ENCODE peak calls at places on chromosomes 12 and 14, in five cellular contexts. One of them, this sample, is unnamed.

GRCh38 chr12:96322720-96323119 is 77.5 kb downstream of the CDK17 start:
- DNase-seq in HepG2: no peak
- DNase-seq in K562: no peak
- DNase-seq in GM12878: no peak
- DNase-seq in GM23338: no peak
- DNase-seq in this sample: no peak

GRCh38 chr12:49225551-49226166 is 36.8 kb upstream of the TUBA1A start:
- DNase-seq in K562: no peak
- DNase-seq in GM23338: peak; percentile 23
- DNase-seq in GM12878: no peak
- DNase-seq in HepG2: no peak
- DNase-seq in this sample: no peak

GRCh38 chr12:132153501-132154340 is 9.5 kb downstream of the NOC4L start:
- DNase-seq in K562: peak; percentile 71
- DNase-seq in GM12878: peak; percentile 8
- DNase-seq in HepG2: peak; percentile 63
- DNase-seq in GM23338: peak; percentile 93
- DNase-seq in this sample: no peak

GRCh38 chr14:106268013-106268727 is 741.8 kb downstream of the TMEM121 start:
- DNase-seq in HepG2: no peak
- DNase-seq in K562: peak; percentile 37
- DNase-seq in GM12878: no peak
- DNase-seq in GM23338: no peak
- DNase-seq in this sample: no peak

GRCh38 chr12:727321-727720 is 25.1 kb upstream of the WNK1 start:
- DNase-seq in HepG2: no peak
- DNase-seq in K562: no peak
- DNase-seq in GM12878: no peak
- DNase-seq in GM23338: no peak
- DNase-seq in this sample: no peak

GRCh38 chr14:70804556-70805162 is 4.7 kb downstream of the MAP3K9 start:
- DNase-seq in K562: no peak
- DNase-seq in GM23338: peak; percentile 57
- DNase-seq in GM12878: no peak
- DNase-seq in HepG2: no peak
- DNase-seq in this sample: no peak

GRCh38 chr12:96710127-96710745 is 196.8 kb upstream of the NEDD1 start:
- DNase-seq in HepG2: no peak
- DNase-seq in K562: no peak
- DNase-seq in GM23338: peak; percentile 67
- DNase-seq in GM12878: no peak
- DNase-seq in this sample: no peak

GRCh38 chr12:24903305-24904088 is 45.4 kb downstream of the BCAT1 start:
- DNase-seq in GM12878: no peak
- DNase-seq in HepG2: no peak
- DNase-seq in K562: no peak
- DNase-seq in GM23338: no peak
- DNase-seq in this sample: no peak

GRCh38 chr12:53995311-53996187 is 4.4 kb upstream of the HOXC9 start:
- DNase-seq in GM23338: peak; percentile 88
- DNase-seq in GM12878: no peak
- DNase-seq in K562: peak; percentile 88
- DNase-seq in HepG2: no peak
- DNase-seq in this sample: no peak

GRCh38 chr12:95898081-95898480 is 39.3 kb downstream of the SNRPF start:
- DNase-seq in HepG2: no peak
- DNase-seq in GM23338: no peak
- DNase-seq in K562: no peak
- DNase-seq in GM12878: no peak
- DNase-seq in this sample: no peak

GRCh38 chr12:52005218-52005902 is 1.4 kb upstream of the TAMALIN start:
- DNase-seq in GM23338: no peak
- DNase-seq in GM12878: no peak
- DNase-seq in HepG2: no peak
- DNase-seq in K562: no peak
- DNase-seq in this sample: no peak

GRCh38 chr14:32560213-32560857 is 231.2 kb downstream of the AKAP6 start:
- DNase-seq in K562: peak; percentile 46
- DNase-seq in GM12878: no peak
- DNase-seq in HepG2: peak; percentile 82
- DNase-seq in GM23338: peak; percentile 88
- DNase-seq in this sample: peak; percentile 54

GRCh38 chr14:99271288-99271941 is 582 bp downstream of the BCL11B start:
- DNase-seq in HepG2: no peak
- DNase-seq in GM12878: no peak
- DNase-seq in GM23338: no peak
- DNase-seq in K562: no peak
- DNase-seq in this sample: no peak

GRCh38 chr14:99273025-99273723 is 1.2 kb upstream of the BCL11B start:
- DNase-seq in GM23338: peak; percentile 73
- DNase-seq in K562: no peak
- DNase-seq in HepG2: peak; percentile 16
- DNase-seq in GM12878: no peak
- DNase-seq in this sample: no peak

GRCh38 chr14:99271951-99272668 is at the start of gene BCL11B:
- DNase-seq in HepG2: peak; percentile 84
- DNase-seq in GM23338: peak; percentile 92
- DNase-seq in GM12878: peak; percentile 24
- DNase-seq in K562: peak; percentile 39
- DNase-seq in this sample: peak; percentile 82

GRCh38 chr14:99273724-99274345 is 1.8 kb upstream of the BCL11B start:
- DNase-seq in HepG2: peak; percentile 14
- DNase-seq in GM12878: no peak
- DNase-seq in K562: no peak
- DNase-seq in GM23338: peak; percentile 42
- DNase-seq in this sample: no peak

DNA sequence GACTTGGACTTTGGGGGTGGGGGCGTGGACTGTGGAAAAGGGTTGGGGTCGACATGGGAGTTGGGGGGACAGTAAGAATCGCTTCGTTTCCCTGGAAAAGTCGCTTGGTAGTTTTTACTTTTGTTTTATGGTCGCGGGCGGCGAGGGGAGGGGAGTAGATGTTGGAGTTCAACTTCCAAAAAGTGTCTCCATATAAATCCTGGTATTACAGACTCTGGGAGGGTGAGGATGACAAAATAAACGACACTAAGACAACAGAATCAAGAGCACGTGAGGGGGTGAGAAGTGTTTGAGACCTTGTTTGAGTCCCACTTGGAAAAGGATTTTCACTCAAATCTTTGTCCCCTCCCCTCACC is 650 bp upstream of the BCL11B start:
- DNase-seq in GM23338: no peak
- DNase-seq in HepG2: no peak
- DNase-seq in GM12878: no peak
- DNase-seq in K562: no peak
- DNase-seq in this sample: no peak
- TF ChIP-seq EZH2 in GM23338: no peak
- TF ChIP-seq EZH2 in HepG2: no peak
- TF ChIP-seq EZH2 in GM12878: no peak
- TF ChIP-seq EZH2 in K562: no peak
- TF ChIP-seq EZH2 in this sample: no peak

GRCh38 chr12:27541031-27541719 is 17.2 kb downstream of the PPFIBP1 start:
- DNase-seq in HepG2: no peak
- DNase-seq in GM12878: no peak
- DNase-seq in GM23338: peak; percentile 70
- DNase-seq in K562: no peak
- DNase-seq in this sample: no peak
- TF ChIP-seq REST in HepG2: no peak
- TF ChIP-seq REST in GM12878: no peak
- TF ChIP-seq REST in GM23338: no peak
- TF ChIP-seq REST in K562: no peak
- TF ChIP-seq REST in this sample: no peak

GRCh38 chr12:57620936-57621496 is 9.8 kb downstream of the ARHGEF25 start:
- DNase-seq in GM23338: peak; percentile 62
- DNase-seq in GM12878: no peak
- DNase-seq in HepG2: no peak
- DNase-seq in K562: no peak
- DNase-seq in this sample: no peak

GRCh38 chr12:57618966-57619433 is 7.8 kb downstream of the ARHGEF25 start:
- DNase-seq in HepG2: no peak
- DNase-seq in GM12878: no peak
- DNase-seq in K562: no peak
- DNase-seq in GM23338: no peak
- DNase-seq in this sample: no peak

GRCh38 chr12:57621497-57622292 is 10.5 kb downstream of the ARHGEF25 start:
- DNase-seq in K562: peak; percentile 87
- DNase-seq in HepG2: no peak
- DNase-seq in GM23338: peak; percentile 77
- DNase-seq in GM12878: no peak
- DNase-seq in this sample: peak; percentile 15

GRCh38 chr12:57619434-57620244 is 8.4 kb downstream of the ARHGEF25 start:
- DNase-seq in GM12878: no peak
- DNase-seq in GM23338: peak; percentile 66
- DNase-seq in HepG2: no peak
- DNase-seq in K562: no peak
- DNase-seq in this sample: no peak

DNA sequence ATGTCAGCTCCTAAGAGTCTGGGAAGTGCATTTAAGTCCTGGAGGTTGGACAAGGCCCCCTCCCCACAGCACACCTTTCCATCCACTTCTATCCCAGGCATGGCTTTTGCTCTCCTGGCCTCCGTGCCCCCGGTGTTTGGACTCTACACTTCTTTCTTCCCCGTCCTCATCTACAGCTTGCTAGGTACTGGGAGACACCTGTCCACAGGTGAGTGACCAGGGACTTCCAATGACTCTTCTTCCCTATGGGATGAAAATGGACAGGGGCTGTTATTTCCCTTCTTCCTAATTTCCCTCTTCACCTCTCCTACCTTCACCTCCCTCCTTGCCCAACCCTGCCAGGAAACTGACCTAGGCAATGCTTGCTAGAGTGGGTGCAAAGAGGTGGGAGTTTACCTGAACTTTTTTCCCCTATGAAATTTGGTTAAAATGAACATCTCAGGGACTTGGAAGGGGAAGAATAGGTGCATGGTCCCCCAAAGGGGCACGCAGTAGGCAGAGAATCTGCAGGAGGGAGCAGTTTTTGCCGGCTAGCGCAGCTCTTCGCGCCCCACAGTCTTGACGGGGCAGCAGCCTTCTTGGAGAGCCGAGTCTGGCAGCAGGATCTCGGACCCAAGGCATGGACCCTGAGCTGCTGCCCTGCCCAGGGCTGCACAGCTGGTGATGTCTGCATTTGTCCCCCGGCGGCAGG is 9.2 kb downstream of the ARHGEF25 start:
- DNase-seq in HepG2: no peak
- DNase-seq in K562: no peak
- DNase-seq in GM12878: no peak
- DNase-seq in GM23338: no peak
- DNase-seq in this sample: no peak
- TF ChIP-seq EZH2 in HepG2: peak; percentile 43
- TF ChIP-seq EZH2 in K562: no peak
- TF ChIP-seq EZH2 in GM12878: no peak
- TF ChIP-seq EZH2 in GM23338: peak; percentile 70
- TF ChIP-seq EZH2 in this sample: no peak

GRCh38 chr12:22978962-22979361 is 354.0 kb downstream of the ETNK1 start:
- DNase-seq in GM12878: no peak
- DNase-seq in K562: no peak
- DNase-seq in GM23338: no peak
- DNase-seq in HepG2: no peak
- DNase-seq in this sample: no peak

GRCh38 chr12:22982635-22983034 is 357.7 kb downstream of the ETNK1 start:
- DNase-seq in HepG2: no peak
- DNase-seq in GM23338: no peak
- DNase-seq in GM12878: no peak
- DNase-seq in K562: no peak
- DNase-seq in this sample: no peak

GRCh38 chr12:22979854-22980253 is 354.9 kb downstream of the ETNK1 start:
- DNase-seq in HepG2: no peak
- DNase-seq in GM23338: no peak
- DNase-seq in GM12878: no peak
- DNase-seq in K562: no peak
- DNase-seq in this sample: no peak

GRCh38 chr12:22986997-22987396 is 362.0 kb downstream of the ETNK1 start:
- DNase-seq in HepG2: no peak
- DNase-seq in GM12878: no peak
- DNase-seq in K562: no peak
- DNase-seq in GM23338: no peak
- DNase-seq in this sample: no peak

DNA sequence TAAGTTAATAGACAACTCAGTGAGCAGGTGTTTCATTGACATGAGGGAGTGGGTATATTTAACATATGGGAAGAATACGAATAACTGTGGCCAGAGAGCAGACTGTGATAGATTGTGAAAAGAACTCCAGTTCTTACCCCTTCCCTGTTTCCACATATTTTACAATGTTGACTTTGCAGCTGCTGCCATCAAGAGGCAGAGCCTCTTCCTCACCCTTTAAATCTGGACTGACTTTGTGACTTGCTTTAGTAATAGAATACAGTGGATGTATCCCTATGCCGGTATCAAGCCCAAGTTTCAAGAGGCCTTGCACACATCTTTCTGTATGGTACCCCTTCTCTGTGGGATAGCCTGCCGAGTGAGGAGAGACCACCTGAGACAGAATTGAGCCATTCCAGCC is 356.7 kb downstream of the ETNK1 start:
- DNase-seq in GM23338: peak; percentile 27
- DNase-seq in HepG2: no peak
- DNase-seq in K562: no peak
- DNase-seq in GM12878: no peak
- DNase-seq in this sample: no peak
- TF ChIP-seq REST in GM23338: no peak
- TF ChIP-seq REST in HepG2: no peak
- TF ChIP-seq REST in K562: no peak
- TF ChIP-seq REST in GM12878: no peak
- TF ChIP-seq REST in this sample: no peak

DNA sequence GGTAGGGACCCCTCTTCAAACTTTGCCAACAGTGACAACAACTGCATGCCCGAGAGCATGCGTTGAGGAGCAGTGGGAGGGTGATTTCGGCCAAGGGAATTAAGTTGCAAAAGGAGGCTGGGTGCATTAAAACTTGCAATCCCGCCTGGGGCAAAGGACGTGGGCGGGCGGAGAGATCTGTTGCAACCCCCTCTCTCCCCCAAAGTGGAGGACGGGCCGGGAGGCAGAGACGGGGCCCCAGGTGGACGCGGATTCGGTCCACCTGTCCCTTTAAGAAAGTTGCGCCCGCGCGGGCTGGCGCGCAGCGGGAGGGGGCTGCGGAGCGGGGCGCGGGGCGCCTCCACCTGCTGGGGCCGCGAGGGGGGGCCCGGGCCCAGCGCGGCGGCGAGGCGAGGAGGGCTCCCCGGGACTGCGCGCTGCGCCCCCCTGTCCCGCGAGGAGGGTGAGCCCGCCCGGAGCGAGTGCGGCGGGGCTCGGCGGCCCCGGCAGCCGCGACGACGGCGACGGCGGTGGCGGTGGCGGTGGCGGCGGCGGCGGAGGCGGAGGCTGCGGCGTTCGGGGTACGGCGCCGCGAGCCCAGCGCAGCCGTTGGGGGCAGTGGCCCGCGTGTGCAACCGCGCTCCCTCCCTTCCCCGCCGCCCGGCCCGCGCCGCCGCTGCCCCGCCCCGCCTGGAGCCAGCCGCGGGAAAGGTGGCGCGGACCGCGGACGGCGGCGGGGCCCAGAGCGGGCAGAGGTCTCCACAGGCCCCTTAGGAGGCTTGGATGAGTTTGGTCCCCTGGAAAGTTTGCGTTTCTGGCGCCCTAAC is 560 bp upstream of the FOXN4 start:
- DNase-seq in GM23338: peak; percentile 65
- DNase-seq in K562: no peak
- DNase-seq in HepG2: no peak
- DNase-seq in GM12878: no peak
- DNase-seq in this sample: no peak
- TF ChIP-seq EZH2 in GM23338: no peak
- TF ChIP-seq EZH2 in K562: no peak
- TF ChIP-seq EZH2 in HepG2: no peak
- TF ChIP-seq EZH2 in GM12878: no peak
- TF ChIP-seq EZH2 in this sample: no peak